ENCODE peak calls at places on chromosomes 16 and 17, in ten cellular contexts. T is HCT116, A is heart right ventricle, X is gastrocnemius medialis, P is ascending aorta, E is thoracic aorta, D is fibroblast of lung, Y is neuronal stem cell, U is heart left ventricle, G is mesendoderm. C is an unnamed sample. For H3K4me1, the result is how much of the 10 kb centered on the place peaks cover.

GRCh38 chr17:31917065-31917529 is 15.6 kb upstream of the UTP6 start:
- DNase-seq in G (no peak), T (no peak), U (no peak), A (peak), D (no peak), P (peak), E (no peak), Y (no peak), X (no peak), C (no peak)

GRCh38 chr16:24504467-24505345 is 34.7 kb upstream of the RBBP6 start:
- DNase-seq in G (peak), T (peak), Y (peak), U (peak), A (peak), D (peak), X (no peak), P (peak), E (no peak), C (peak)

GRCh38 chr17:58531661-58532554 is 17.5 kb upstream of the MTMR4 start:
- DNase-seq in E (no peak), X (no peak), T (no peak), A (peak), U (peak), Y (peak), P (peak), G (peak), D (peak), C (peak)

GRCh38 chr16:58938856-58939255 is 204.7 kb upstream of the GOT2 start:
- DNase-seq in Y (peak), U (no peak), A (no peak), G (peak), D (no peak), T (no peak), P (no peak), X (no peak), E (no peak), C (no peak)

GRCh38 chr16:29899516-29900101 is at the start of gene SEZ6L2:
- DNase-seq in T (peak), E (no peak), P (no peak), A (peak), Y (peak), X (no peak), U (peak), G (peak), D (peak), C (peak)

GRCh38 chr16:56609463-56609921 is 1.1 kb downstream of the MT2A start:
- DNase-seq in X (peak), T (peak), G (no peak), A (no peak), P (peak), E (no peak), D (peak), U (peak), Y (no peak), C (peak)

GRCh38 chr17:47717845-47718621 is 15.0 kb upstream of the TBX21 start:
- DNase-seq in D (no peak), G (no peak), T (no peak), E (no peak), Y (no peak), X (no peak), A (no peak), U (no peak), P (no peak), C (no peak)

GRCh38 chr17:58330544-58330996 is 2.0 kb upstream of the TSPOAP1 start:
- DNase-seq in P (no peak), G (no peak), T (no peak), E (no peak), X (no peak), Y (no peak), A (no peak), U (no peak), D (no peak), C (no peak)

GRCh38 chr16:87143661-87144121 is 173.5 kb downstream of the C16orf95 start:
- DNase-seq in A (no peak), U (no peak), T (no peak), G (no peak), P (no peak), E (no peak), D (no peak), X (no peak), Y (no peak), C (no peak)

GRCh38 chr17:4980644-4981216 is 6.7 kb downstream of the CAMTA2 start:
- DNase-seq in E (no peak), T (no peak), Y (peak), X (no peak), D (peak), A (no peak), U (no peak), P (no peak), G (peak), C (no peak)

GRCh38 chr16:16863672-16864071 is 484.7 kb downstream of the NPIPA7 start:
- DNase-seq in Y (no peak), D (no peak), G (no peak), E (no peak), P (no peak), X (no peak), U (no peak), T (no peak), A (no peak), C (no peak)

GRCh38 chr17:9272506-9272905 is 251.2 kb downstream of the NTN1 start:
- DNase-seq in P (no peak), D (no peak), T (no peak), A (no peak), Y (no peak), X (no peak), U (no peak), E (no peak), G (no peak), C (no peak)

GRCh38 chr16:66899945-66900688 is 18.6 kb downstream of the CDH16 start:
- DNase-seq in X (peak), G (peak), D (peak), T (no peak), E (peak), Y (no peak), U (peak), A (peak), P (peak), C (peak)

GRCh38 chr16:30882429-30883310 is 11.2 kb downstream of the BCL7C start:
- DNase-seq in P (no peak), D (no peak), A (no peak), T (no peak), E (no peak), X (no peak), Y (no peak), G (no peak), U (no peak), C (peak)

GRCh38 chr16:54937673-54938350 is 7.1 kb downstream of the IRX5 start:
- DNase-seq in P (no peak), U (no peak), D (no peak), X (no peak), Y (peak), T (no peak), A (no peak), G (no peak), E (no peak), C (no peak)

GRCh38 chr17:64278614-64279013 is 15.6 kb upstream of the TEX2 start:
- DNase-seq in A (no peak), E (no peak), P (no peak), U (no peak), T (peak), G (peak), D (no peak), X (no peak), Y (no peak), C (no peak)

GRCh38 chr17:81713556-81714411 is 1.7 kb downstream of the SLC25A10 start:
- DNase-seq in X (no peak), U (no peak), E (no peak), A (peak), P (no peak), D (no peak), T (no peak), Y (no peak), G (no peak), C (no peak)

GRCh38 chr16:75256871-75257343 is 5.5 kb upstream of the BCAR1 start:
- DNase-seq in A (peak), Y (no peak), E (peak), T (no peak), D (peak), U (no peak), P (peak), X (peak), G (peak), C (peak)
- H3K4me1 ChIP-seq in A (half or more), Y (half or more), E (half or more), T (under half), D (half or more), U (half or more), P (half or more), X (half or more), G (under half), C (half or more)

DNA sequence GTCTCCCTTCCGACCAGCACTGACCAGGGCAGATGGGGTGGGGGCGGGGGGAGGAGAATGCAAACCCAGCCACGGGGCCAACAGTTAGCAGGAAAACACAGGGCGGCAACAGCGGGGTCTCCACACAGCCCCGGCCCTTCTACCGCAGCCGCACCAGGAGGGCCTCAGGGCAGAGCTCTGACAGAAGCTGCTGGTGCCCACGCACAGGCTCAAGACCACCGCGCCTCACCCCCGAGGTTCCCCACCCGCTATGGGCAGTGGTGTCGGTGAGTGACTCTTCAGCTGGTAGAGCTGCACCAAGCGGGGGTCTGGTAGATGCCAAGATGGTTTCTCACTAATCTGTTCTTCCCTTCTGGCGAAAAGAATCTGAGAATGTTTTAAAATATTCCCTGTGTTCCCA is 16.1 kb downstream of the HAGH start:
- DNase-seq in T (no peak), E (no peak), P (no peak), A (no peak), D (no peak), U (no peak), X (no peak), G (no peak), Y (no peak), C (no peak)
- H3K4me1 ChIP-seq in T (under half), E (under half), P (under half), A (under half), D (under half), U (under half), X (under half), G (under half), Y (under half), C (under half)

DNA sequence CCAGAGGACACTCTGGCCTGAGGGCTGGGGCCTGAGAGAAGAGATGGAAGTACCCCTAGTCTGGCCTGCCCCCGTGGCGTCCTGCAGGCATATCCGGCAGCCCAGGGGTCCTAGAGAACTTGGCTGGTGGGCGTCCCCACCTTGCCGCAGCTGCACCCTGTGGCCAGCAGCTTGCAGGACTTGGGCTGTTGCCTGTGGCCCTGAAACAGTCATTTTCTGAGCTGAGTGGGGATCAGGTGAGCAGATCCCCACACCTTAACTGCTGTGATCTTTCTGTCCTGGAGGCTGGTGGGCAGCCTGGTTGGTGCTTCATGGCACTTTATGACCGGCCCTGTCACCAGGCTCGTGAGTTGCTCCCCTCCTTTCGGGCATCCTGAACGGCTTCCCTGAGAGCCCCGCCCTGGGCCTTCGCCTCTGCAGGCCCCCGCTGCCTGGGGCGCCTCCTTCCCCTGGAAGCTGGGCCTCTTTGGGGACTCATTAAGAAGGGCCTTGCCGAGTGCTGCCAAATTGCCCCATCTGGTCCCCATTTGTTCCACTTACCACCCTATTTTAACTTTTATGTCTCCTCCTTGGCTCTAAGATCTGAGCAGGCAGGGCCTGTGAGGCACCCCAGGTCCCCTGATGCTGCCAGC is 298.7 kb downstream of the SEC14L1 start:
- DNase-seq in Y (no peak), E (no peak), G (no peak), P (no peak), X (no peak), U (no peak), T (no peak), D (no peak), A (no peak), C (peak)
- H3K4me1 ChIP-seq in Y (under half), E (half or more), G (under half), P (under half), X (half or more), U (half or more), T (under half), D (half or more), A (half or more), C (half or more)

DNA sequence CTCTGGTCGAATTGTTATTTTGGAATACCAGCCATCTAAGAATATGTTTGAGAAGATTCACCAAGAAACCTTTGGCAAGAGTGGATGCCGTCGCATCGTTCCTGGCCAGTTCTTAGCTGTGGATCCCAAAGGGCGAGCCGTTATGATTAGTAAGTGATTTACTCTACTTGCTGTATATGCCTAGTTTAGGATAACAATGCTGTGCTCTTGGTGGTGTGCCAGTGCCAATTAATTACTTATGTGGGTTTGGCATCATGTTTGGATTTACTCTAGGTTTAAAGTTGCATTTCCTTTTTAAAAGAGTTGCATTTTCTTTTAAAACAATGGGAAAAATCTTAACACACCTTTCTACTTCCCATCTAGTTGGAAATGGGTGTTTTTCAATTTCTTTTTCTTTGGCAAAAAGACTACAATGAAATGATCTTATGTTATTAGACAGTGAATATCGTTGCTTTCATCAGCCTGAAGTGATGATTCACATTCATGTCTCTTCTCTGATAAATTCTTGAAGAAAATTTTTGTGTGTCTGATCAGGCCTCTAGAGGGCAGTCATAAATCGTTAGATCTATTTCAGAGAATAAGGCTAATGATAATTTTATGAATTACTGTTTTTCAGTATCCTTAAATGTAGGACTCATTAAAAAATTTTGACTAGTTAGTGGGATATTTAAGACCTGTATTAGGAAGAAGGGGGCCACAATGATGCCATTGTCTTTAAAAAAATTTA is 5.6 kb downstream of the SF3B3 start:
- DNase-seq in A (no peak), D (peak), U (no peak), X (no peak), Y (no peak), T (peak), E (no peak), P (no peak), G (peak), C (no peak)
- H3K4me1 ChIP-seq in A (under half), D (under half), U (under half), X (under half), Y (under half), T (under half), E (under half), P (under half), G (under half), C (under half)

DNA sequence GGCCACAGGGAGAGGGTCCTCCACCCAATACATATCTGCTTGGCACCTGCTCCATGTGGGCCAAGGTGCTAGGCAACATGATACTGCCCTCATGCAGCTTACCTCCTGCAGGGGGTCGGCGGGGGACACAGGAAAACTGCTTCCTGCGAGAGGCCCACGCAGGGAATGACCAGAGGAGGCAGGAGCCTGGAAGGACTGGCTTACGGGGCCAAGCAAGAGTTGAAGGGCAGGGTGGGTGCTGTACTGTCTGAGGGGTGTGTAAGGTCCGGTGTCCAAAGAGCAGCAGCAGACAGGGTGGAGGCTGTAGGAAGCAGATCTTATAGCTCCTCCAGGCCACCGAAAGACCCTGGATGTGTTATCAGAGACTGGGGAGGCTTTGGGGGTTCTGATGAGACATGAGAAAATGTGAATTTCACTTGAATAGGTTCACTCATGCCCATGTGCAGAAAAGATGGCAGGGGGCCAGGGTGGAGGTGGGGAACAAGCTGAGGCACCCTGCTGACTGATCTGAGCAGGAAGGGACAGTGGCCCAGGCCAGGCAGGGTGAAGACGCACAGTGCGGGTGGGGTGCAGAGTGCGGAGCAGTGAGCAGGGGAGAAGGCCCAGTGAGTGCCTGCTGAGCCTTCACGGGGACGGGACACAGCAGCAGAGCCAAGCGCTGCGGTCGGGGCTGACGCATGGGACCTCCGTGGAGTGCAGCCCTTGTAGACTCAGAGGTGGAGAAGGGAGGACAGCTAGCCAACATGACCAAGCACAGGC is 8.3 kb downstream of the FLCN start:
- DNase-seq in G (no peak), D (no peak), Y (no peak), E (no peak), U (no peak), P (no peak), T (no peak), X (peak), A (peak), C (no peak)
- H3K4me1 ChIP-seq in G (under half), D (under half), Y (under half), E (under half), U (under half), P (under half), T (under half), X (under half), A (under half), C (under half)

C was measured in right cardiac atrium.